ENCODE peak calls at places on chromosome X, in four cellular contexts. M is HepG2, X is K562, L is GM12878. D is an unnamed sample.

GRCh38 chrX:109344666-109345065 is 137.2 kb downstream of the GUCY2F start:
- DNase-seq in X (no peak), M (no peak), L (no peak), D (no peak)

GRCh38 chrX:103513067-103513466 is 6.2 kb downstream of the RAB40A start:
- DNase-seq in L (no peak), X (no peak), M (peak; percentile 70), D (no peak)

GRCh38 chrX:123230798-123231197 is 46.7 kb downstream of the GRIA3 start:
- DNase-seq in X (no peak), M (no peak), L (no peak), D (no peak)

GRCh38 chrX:18758166-18758932 is 50.9 kb downstream of the PPEF1 start:
- DNase-seq in X (no peak), M (no peak), L (no peak), D (no peak)

GRCh38 chrX:17361620-17362019 is 13.4 kb upstream of the NHS start:
- DNase-seq in L (no peak), X (peak; percentile 42), M (peak; percentile 19), D (peak; percentile 57)

GRCh38 chrX:128676651-128677050 is 624.4 kb upstream of the ACTRT1 start:
- DNase-seq in M (no peak), L (no peak), X (no peak), D (no peak)

GRCh38 chrX:8139713-8140112 is 31.4 kb downstream of the VCX2 start:
- DNase-seq in X (no peak), L (no peak), M (no peak), D (no peak)

GRCh38 chrX:9342581-9343051 is 122.2 kb upstream of the TBL1X start:
- DNase-seq in M (peak; percentile 29), X (peak; percentile 90), L (no peak), D (peak; percentile 86)

GRCh38 chrX:45230410-45230809 is 29.7 kb upstream of the DIPK2B start:
- DNase-seq in M (no peak), L (no peak), X (no peak), D (no peak)

GRCh38 chrX:40615976-40616375 is 7.3 kb upstream of the MPC1L start:
- DNase-seq in X (no peak), L (no peak), M (no peak), D (no peak)
- TF ChIP-seq FOXK2 in X (no peak), L (no peak), M (no peak), D (no peak)

GRCh38 chrX:72272868-72273267 is 4.2 kb downstream of the RPS4X start:
- DNase-seq in L (no peak), X (no peak), M (no peak), D (no peak)
- TF ChIP-seq BHLHE40 in L (no peak), X (no peak), M (no peak), D (no peak)

DNA sequence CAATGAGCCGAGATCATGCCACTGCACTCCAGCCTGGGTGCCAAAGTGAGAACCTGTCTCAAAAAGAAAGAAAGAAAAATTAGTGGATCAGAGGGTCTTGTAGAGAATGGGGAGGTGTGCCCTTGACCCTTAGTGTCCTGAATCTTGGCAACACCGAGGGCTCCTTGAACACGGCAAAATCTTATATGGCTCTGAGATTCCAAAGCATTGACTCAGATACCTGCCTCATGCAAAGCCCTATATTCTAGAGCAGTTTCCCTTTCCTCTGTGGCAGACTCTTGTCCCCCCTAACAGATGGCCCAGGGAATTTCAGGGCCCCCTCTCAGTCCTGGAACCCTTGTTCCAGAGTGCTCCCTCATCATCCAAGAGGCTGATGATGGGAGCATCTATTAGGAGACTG is 6.8 kb downstream of the CLDN2 start:
- DNase-seq in X (no peak), L (no peak), M (no peak), D (no peak)
- TF ChIP-seq FOXK2 in X (no peak), L (no peak), M (no peak), D (no peak)

GRCh38 chrX:1528186-1528883 is 8.7 kb downstream of the P2RY8 start:
- DNase-seq in M (no peak), X (no peak), L (no peak), D (no peak)

GRCh38 chrX:1525583-1526355 is 11.2 kb downstream of the P2RY8 start:
- DNase-seq in M (no peak), X (no peak), L (no peak), D (no peak)

GRCh38 chrX:1526565-1526964 is 10.4 kb downstream of the P2RY8 start:
- DNase-seq in L (no peak), X (no peak), M (no peak), D (no peak)

GRCh38 chrX:1528884-1529203 is 8.1 kb downstream of the P2RY8 start:
- DNase-seq in M (no peak), X (no peak), L (no peak), D (no peak)

DNA sequence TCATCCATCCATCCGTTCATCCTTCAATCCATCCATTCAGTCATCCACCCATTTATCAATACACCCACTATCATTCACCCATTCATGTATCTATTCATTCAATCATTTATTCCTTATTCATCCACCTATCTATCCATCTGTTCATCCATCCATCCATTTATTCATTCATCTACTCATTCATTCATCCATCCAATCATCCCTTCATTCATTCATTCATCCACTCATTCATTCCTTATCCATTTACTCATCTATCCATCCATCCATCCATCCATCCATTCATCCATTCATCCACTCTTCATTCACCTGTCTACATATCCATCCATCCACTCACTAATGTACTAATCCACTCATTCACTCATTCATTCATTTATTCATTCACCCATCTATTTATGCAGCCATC is 9.5 kb downstream of the P2RY8 start:
- DNase-seq in X (no peak), L (no peak), M (no peak), D (no peak)
- TF ChIP-seq BHLHE40 in X (no peak), L (no peak), M (no peak), D (no peak)

GRCh38 chrX:107465932-107466620 is 16.6 kb downstream of the FRMPD3 start:
- DNase-seq in M (no peak), X (no peak), L (peak; percentile 48), D (no peak)
- TF ChIP-seq FOXK2 in M (no peak), X (no peak), L (no peak), D (no peak)

DNA sequence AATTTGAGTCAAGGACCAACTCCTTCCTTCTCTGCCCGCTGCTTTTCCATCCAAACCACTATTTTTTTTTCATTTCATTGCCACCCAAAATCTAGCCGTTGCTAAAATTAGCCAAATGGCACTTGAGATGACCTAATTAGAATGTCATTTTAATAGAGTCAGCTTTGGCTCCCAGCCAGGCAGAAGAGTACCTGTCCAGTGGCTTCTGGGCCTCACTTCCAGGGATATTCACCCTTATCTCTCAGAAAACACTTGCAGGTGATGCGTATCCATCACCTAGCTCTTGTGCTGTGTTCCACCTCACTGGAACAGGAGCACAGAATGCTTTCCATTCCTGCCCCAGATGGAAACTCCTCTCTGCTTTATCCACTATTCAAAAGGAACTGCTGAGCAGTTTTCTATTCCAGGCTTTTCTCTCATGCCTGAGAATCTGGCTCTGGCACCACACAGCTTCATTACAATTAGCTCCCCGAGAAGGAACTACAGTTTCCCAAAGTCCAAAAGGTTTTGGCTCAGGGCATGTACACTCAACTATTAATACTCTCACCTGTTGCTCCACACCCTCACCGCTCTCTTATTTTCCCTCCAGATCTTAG is 18.5 kb downstream of the MAGEA9B start:
- DNase-seq in X (no peak), M (no peak), L (no peak), D (no peak)
- TF ChIP-seq BHLHE40 in X (no peak), M (no peak), L (no peak), D (no peak)

D was measured in HEK293T.